ENCODE peak calls at places on chromosomes 16 and 17, in eight cellular contexts. M, G, Z, A, N, L, K and D are unnamed samples. For H3K27me3, the result is how much of the 10 kb centered on the place peaks cover.

GRCh38 chr16:50195276-50195675 is 42.2 kb downstream of the TENT4B start:
- DNase-seq in M (no peak), G (no peak), Z (no peak), A (peak), N (peak), L (peak), K (no peak), D (no peak)

GRCh38 chr16:11783319-11784047 is 13.6 kb downstream of the ZC3H7A start:
- DNase-seq in M (peak), G (no peak), Z (no peak), A (peak), N (peak), L (peak), K (peak), D (no peak)

GRCh38 chr17:55298111-55298510 is 33.4 kb downstream of the HLF start:
- DNase-seq in M (no peak), G (no peak), Z (no peak), A (no peak), N (no peak), L (no peak), K (no peak), D (no peak)

GRCh38 chr17:13182450-13182849 is 164.6 kb upstream of the ELAC2 start:
- DNase-seq in M (no peak), G (no peak), Z (no peak), A (no peak), N (no peak), L (no peak), K (no peak), D (no peak)

GRCh38 chr16:12215302-12216105 is 239.0 kb downstream of the SNX29 start:
- DNase-seq in M (no peak), G (no peak), Z (no peak), A (no peak), N (no peak), L (no peak), K (no peak), D (no peak)

GRCh38 chr17:47883589-47884426 is 12.2 kb upstream of the SP2 start:
- DNase-seq in M (no peak), G (no peak), Z (no peak), A (no peak), N (no peak), L (no peak), K (no peak), D (no peak)

GRCh38 chr17:72465191-72466024 is 344.6 kb downstream of the SOX9 start:
- DNase-seq in M (no peak), G (peak), Z (no peak), A (peak), N (peak), L (peak), K (no peak), D (peak)

GRCh38 chr17:75153854-75154194 is 488 bp downstream of the JPT1 start:
- DNase-seq in M (peak), G (peak), Z (no peak), A (no peak), N (no peak), L (no peak), K (no peak), D (peak)

GRCh38 chr16:87297918-87298631 is 19.1 kb downstream of the C16orf95 start:
- DNase-seq in M (no peak), G (peak), Z (no peak), A (peak), N (peak), L (peak), K (no peak), D (no peak)

GRCh38 chr16:49809561-49809960 is 46.4 kb downstream of the ZNF423 start:
- DNase-seq in M (no peak), G (no peak), Z (no peak), A (no peak), N (no peak), L (no peak), K (no peak), D (no peak)

GRCh38 chr17:13874817-13875216 is 194.5 kb upstream of the COX10 start:
- DNase-seq in M (no peak), G (no peak), Z (no peak), A (no peak), N (no peak), L (no peak), K (no peak), D (no peak)

GRCh38 chr16:56675685-56676210 is 6.1 kb downstream of the MT1H start:
- DNase-seq in M (no peak), G (no peak), Z (no peak), A (no peak), N (no peak), L (no peak), K (no peak), D (no peak)

GRCh38 chr16:49292413-49292812 is 10.8 kb upstream of the CBLN1 start:
- DNase-seq in M (no peak), G (no peak), Z (no peak), A (no peak), N (no peak), L (no peak), K (no peak), D (no peak)

GRCh38 chr17:15946611-15947120 is 1.7 kb downstream of the ADORA2B start:
- DNase-seq in M (no peak), G (no peak), Z (no peak), A (no peak), N (peak), L (peak), K (no peak), D (no peak)

GRCh38 chr17:72592242-72592966 is 471.6 kb downstream of the SOX9 start:
- DNase-seq in M (no peak), G (peak), Z (peak), A (peak), N (peak), L (peak), K (peak), D (peak)

GRCh38 chr17:39669897-39670735 is 1.9 kb downstream of the PNMT start:
- DNase-seq in M (no peak), G (no peak), Z (peak), A (no peak), N (no peak), L (no peak), K (no peak), D (no peak)

DNA sequence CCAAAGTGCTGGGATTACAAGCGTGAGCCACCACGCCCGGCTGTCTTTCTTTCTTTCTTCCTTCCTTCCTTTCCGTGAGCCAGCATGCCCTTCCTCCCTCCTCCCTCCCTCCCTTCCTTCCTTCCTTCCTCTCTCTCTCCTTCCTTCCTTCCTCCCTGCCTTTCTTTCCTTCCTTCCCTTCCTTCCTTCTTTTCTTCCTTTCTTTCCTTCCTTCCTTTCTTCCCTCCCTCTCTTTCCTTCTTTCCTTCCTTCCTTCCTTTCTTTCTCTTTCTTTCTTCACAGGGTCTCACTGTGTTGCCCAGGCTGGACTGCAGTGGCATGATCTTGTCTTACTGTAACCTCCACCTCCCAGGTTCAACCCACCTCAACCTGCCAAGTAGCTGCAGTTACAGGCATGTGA is 50.7 kb upstream of the PLCG2 start:
- DNase-seq in M (no peak), G (no peak), Z (no peak), A (no peak), N (no peak), L (no peak), K (no peak), D (no peak)
- H3K27me3 ChIP-seq in M (under half), G (under half), Z (under half), A (under half), N (under half), L (under half), K (under half), D (under half)

GRCh38 chr16:1379054-1379862 is 27.5 kb downstream of the GNPTG start:
- DNase-seq in M (peak), G (peak), Z (peak), A (peak), N (peak), L (peak), K (peak), D (peak)
- H3K4me3 ChIP-seq in M (peak), G (peak), Z (peak), A (peak), N (peak), L (peak), K (peak), D (peak)

GRCh38 chr17:17721140-17721668 is 39.9 kb downstream of the RAI1 start:
- DNase-seq in M (no peak), G (no peak), Z (no peak), A (no peak), N (no peak), L (no peak), K (no peak), D (no peak)

GRCh38 chr17:17722081-17722905 is 41.0 kb downstream of the RAI1 start:
- DNase-seq in M (no peak), G (no peak), Z (no peak), A (peak), N (no peak), L (no peak), K (no peak), D (no peak)

GRCh38 chr17:17723354-17724261 is 42.4 kb downstream of the RAI1 start:
- DNase-seq in M (no peak), G (no peak), Z (no peak), A (peak), N (peak), L (peak), K (no peak), D (no peak)

GRCh38 chr17:17724307-17724921 is 43.2 kb downstream of the RAI1 start:
- DNase-seq in M (no peak), G (no peak), Z (peak), A (peak), N (peak), L (peak), K (no peak), D (no peak)

GRCh38 chr17:17722906-17723353 is 41.7 kb downstream of the RAI1 start:
- DNase-seq in M (no peak), G (no peak), Z (no peak), A (no peak), N (no peak), L (no peak), K (no peak), D (no peak)
- H3K27me3 ChIP-seq in M (under half), G (under half), Z (under half), A (under half), N (under half), L (under half), K (under half), D (under half)

GRCh38 chr17:29618272-29619065 is 4.2 kb downstream of the CORO6 start:
- DNase-seq in M (no peak), G (no peak), Z (no peak), A (no peak), N (no peak), L (no peak), K (no peak), D (no peak)
- H3K4me3 ChIP-seq in M (peak), G (no peak), Z (peak), A (no peak), N (no peak), L (no peak), K (peak), D (no peak)

GRCh38 chr17:4574448-4575045 is 9.8 kb upstream of the SMTNL2 start:
- DNase-seq in M (no peak), G (no peak), Z (no peak), A (no peak), N (no peak), L (no peak), K (no peak), D (no peak)
- H3K27me3 ChIP-seq in M (under half), G (under half), Z (under half), A (under half), N (under half), L (under half), K (under half), D (under half)

GRCh38 chr17:49132317-49132698 is 261 bp upstream of the B4GALNT2 start:
- DNase-seq in M (no peak), G (no peak), Z (no peak), A (no peak), N (no peak), L (no peak), K (no peak), D (no peak)

GRCh38 chr17:49130891-49131290 is 1.7 kb upstream of the B4GALNT2 start:
- DNase-seq in M (no peak), G (no peak), Z (no peak), A (peak), N (no peak), L (no peak), K (no peak), D (no peak)

GRCh38 chr17:49136335-49136734 is 3.8 kb downstream of the B4GALNT2 start:
- DNase-seq in M (no peak), G (no peak), Z (no peak), A (no peak), N (no peak), L (no peak), K (no peak), D (no peak)

DNA sequence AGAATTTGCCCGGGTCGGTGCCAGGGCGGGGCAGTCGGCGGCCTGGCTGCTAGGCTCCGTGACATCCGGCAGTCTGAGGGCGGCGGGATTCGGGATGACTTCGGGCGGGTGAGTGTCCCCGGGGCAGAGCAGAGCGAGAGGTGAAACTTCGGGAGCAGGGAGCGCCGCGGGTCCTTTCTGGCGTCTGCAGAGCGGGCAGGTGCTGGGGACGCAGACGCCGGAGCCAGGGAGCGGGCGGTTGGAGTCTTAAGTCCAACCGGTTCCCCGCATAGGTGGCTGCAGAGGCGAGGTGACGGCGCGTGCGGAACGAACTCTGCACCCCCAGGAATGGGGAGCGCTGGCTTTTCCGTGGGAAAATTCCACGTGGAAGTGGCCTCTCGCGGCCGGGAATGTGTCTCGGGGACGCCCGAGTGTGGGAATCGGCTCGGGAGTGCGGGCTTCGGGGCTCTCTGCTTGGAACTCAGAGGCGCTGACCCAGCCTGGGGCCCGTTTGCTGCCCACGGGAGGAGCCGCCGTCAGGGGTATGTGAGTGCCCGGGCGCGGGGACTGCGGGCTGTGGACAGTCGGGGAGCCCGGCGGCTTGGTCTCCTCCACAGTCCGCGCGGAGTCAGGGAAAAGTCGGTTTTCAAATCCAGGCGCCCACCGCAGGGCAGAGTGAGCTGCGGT is at the start of gene B4GALNT2:
- DNase-seq in M (peak), G (peak), Z (no peak), A (no peak), N (no peak), L (no peak), K (no peak), D (peak)
- H3K4me3 ChIP-seq in M (no peak), G (no peak), Z (no peak), A (peak), N (peak), L (peak), K (peak), D (peak)

GRCh38 chr17:49461580-49461979 is 33.5 kb upstream of the NGFR start:
- DNase-seq in M (no peak), G (no peak), Z (no peak), A (no peak), N (no peak), L (no peak), K (no peak), D (no peak)

GRCh38 chr17:49464049-49464448 is 31.0 kb upstream of the NGFR start:
- DNase-seq in M (no peak), G (no peak), Z (no peak), A (no peak), N (no peak), L (no peak), K (no peak), D (no peak)

GRCh38 chr17:49457564-49458535 is 37.2 kb upstream of the NGFR start:
- DNase-seq in M (no peak), G (no peak), Z (no peak), A (no peak), N (no peak), L (no peak), K (no peak), D (no peak)

GRCh38 chr17:49459401-49459984 is 35.6 kb upstream of the NGFR start:
- DNase-seq in M (no peak), G (no peak), Z (no peak), A (no peak), N (peak), L (no peak), K (no peak), D (no peak)

GRCh38 chr17:49460401-49460800 is 34.7 kb upstream of the NGFR start:
- DNase-seq in M (no peak), G (no peak), Z (no peak), A (no peak), N (no peak), L (no peak), K (no peak), D (no peak)
- H3K27me3 ChIP-seq in M (under half), G (under half), Z (under half), A (half or more), N (under half), L (under half), K (under half), D (under half)

GRCh38 chr17:6756425-6757012 is 673 bp downstream of the XAF1 start:
- DNase-seq in M (no peak), G (no peak), Z (no peak), A (no peak), N (no peak), L (no peak), K (no peak), D (no peak)
- H3K4me3 ChIP-seq in M (peak), G (no peak), Z (peak), A (no peak), N (no peak), L (peak), K (peak), D (peak)

DNA sequence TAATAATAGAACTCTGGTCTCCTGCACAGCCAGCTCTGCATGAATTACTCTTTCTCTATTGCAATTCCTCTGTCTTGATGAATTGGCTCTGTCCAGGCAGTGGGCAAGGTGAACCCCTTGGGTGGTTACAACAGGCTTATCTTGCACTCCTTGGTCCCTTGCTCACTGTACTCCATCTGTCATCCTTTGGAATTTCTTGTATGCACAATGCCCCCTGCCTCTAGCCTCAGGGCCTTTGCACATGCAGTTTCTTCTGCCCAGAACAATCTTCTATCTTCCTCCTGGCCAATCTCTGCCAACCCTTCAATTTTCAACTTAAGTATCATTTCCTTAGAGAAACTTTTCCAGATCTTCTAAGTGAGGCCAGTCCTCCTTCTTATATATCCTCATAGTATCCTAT is 114.7 kb upstream of the NLRP1 start:
- DNase-seq in M (no peak), G (no peak), Z (no peak), A (no peak), N (no peak), L (no peak), K (no peak), D (no peak)
- H3K27me3 ChIP-seq in M (under half), G (under half), Z (under half), A (under half), N (under half), L (under half), K (under half), D (under half)

GRCh38 chr16:85047867-85048455 is 20.4 kb downstream of the KIAA0513 start:
- DNase-seq in M (no peak), G (no peak), Z (no peak), A (no peak), N (no peak), L (no peak), K (no peak), D (no peak)

GRCh38 chr16:85046957-85047866 is 19.6 kb downstream of the KIAA0513 start:
- DNase-seq in M (no peak), G (peak), Z (no peak), A (no peak), N (peak), L (no peak), K (no peak), D (no peak)

GRCh38 chr16:85051067-85051709 is 23.6 kb downstream of the KIAA0513 start:
- DNase-seq in M (no peak), G (no peak), Z (no peak), A (no peak), N (no peak), L (no peak), K (no peak), D (no peak)

GRCh38 chr16:85049864-85050263 is 22.3 kb downstream of the KIAA0513 start:
- DNase-seq in M (no peak), G (no peak), Z (no peak), A (no peak), N (no peak), L (no peak), K (no peak), D (no peak)

DNA sequence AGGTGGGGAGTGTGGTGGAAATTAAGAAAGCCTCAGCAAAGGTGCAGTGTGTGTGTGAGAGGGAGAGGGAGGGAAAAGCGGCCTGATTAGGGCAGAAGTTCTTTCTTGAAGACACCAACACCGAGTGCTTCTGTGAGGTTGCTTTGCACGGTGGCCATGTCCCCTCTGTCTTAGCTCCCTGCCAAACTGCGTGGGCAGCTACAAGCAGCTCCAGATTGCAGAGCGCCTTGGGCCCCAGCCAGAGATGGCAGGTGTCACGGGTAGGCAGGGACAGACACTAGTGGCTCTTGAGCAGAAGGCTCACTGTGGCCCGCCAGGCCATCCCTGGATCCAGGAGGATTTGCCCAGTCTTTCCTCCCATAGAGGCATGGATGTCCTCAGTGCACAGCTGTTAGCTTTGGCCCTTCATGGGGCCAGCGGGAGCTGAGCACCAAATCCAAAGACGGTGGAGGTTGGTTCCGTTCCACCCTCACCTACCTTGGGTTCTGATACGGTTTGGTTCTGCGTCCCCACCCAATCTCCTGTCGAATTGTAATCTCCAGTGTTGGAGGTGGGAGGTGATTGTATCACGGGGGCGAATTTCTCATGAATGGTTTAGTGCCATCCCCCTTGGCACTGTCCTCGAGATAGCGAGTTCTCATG is 21.4 kb downstream of the KIAA0513 start:
- DNase-seq in M (no peak), G (no peak), Z (no peak), A (no peak), N (no peak), L (no peak), K (no peak), D (no peak)
- H3K4me3 ChIP-seq in M (no peak), G (no peak), Z (no peak), A (no peak), N (no peak), L (no peak), K (no peak), D (no peak)